ENCODE peak calls at places on chromosomes 16 and 17, in six cellular contexts. Y, J, D, K, V and W are unnamed samples.

GRCh38 chr17:17186051-17186450 is 20.1 kb downstream of the PLD6 start:
- DNase-seq in V (no peak), K (no peak), J (no peak), Y (peak; percentile 65), D (no peak), W (no peak)

GRCh38 chr17:67420994-67421393 is 43.9 kb downstream of the PITPNC1 start:
- DNase-seq in V (no peak), J (no peak), Y (no peak), D (no peak), K (no peak), W (no peak)

GRCh38 chr16:9322735-9323134 is 231.3 kb downstream of the HAPSTR1 start:
- DNase-seq in V (no peak), K (no peak), Y (no peak), D (no peak), J (no peak), W (no peak)

GRCh38 chr16:14307623-14308356 is 236.7 kb downstream of the MRTFB start:
- DNase-seq in D (peak; percentile 83), Y (no peak), V (no peak), J (no peak), K (no peak), W (peak; percentile 48)

GRCh38 chr17:39402890-39403605 is 1.6 kb upstream of the FBXL20 start:
- DNase-seq in D (no peak), J (no peak), Y (no peak), K (no peak), V (no peak), W (peak; percentile 56)

GRCh38 chr16:86508947-86509758 is 1.2 kb upstream of the FOXF1 start:
- DNase-seq in J (peak; percentile 61), D (no peak), K (peak; percentile 33), V (peak; percentile 90), Y (no peak), W (peak; percentile 82)

GRCh38 chr17:41910701-41911391 is 7.9 kb downstream of the ACLY start:
- DNase-seq in V (peak; percentile 96), J (no peak), K (no peak), D (no peak), Y (no peak), W (no peak)

GRCh38 chr17:48322060-48322459 is 108.0 kb downstream of the SKAP1 start:
- DNase-seq in K (no peak), J (no peak), V (peak; percentile 53), D (no peak), Y (no peak), W (no peak)

GRCh38 chr17:68184816-68185436 is 62.9 kb upstream of the AMZ2 start:
- DNase-seq in J (peak; percentile 1), V (no peak), Y (no peak), D (no peak), K (no peak), W (no peak)

GRCh38 chr17:65088621-65089385 is 32.3 kb upstream of the GNA13 start:
- DNase-seq in J (no peak), K (no peak), D (peak; percentile 9), V (no peak), Y (no peak), W (no peak)

GRCh38 chr17:69320210-69320907 is 6.6 kb downstream of the ABCA5 start:
- DNase-seq in Y (no peak), J (no peak), K (no peak), V (peak; percentile 26), D (no peak), W (no peak)

GRCh38 chr17:26807024-26807423 is 486.9 kb upstream of the WSB1 start:
- DNase-seq in Y (no peak), D (no peak), K (no peak), V (no peak), J (no peak), W (no peak)
- H3K9me3 ChIP-seq in Y (no peaks in the 10 kb centered on the region), D (peaks cover 37% of the 10 kb centered on the region), K (no peaks in the 10 kb centered on the region), V (no peaks in the 10 kb centered on the region), J (peaks cover 12% of the 10 kb centered on the region), W (no peaks in the 10 kb centered on the region)

GRCh38 chr16:87528690-87529579 is 36.1 kb upstream of the ZCCHC14 start:
- DNase-seq in K (no peak), V (no peak), Y (no peak), J (no peak), D (no peak), W (no peak)
- H3K27me3 ChIP-seq in K (no peaks in the 10 kb centered on the region), V (peaks cover 7% of the 10 kb centered on the region), Y (no peaks in the 10 kb centered on the region), J (no peaks in the 10 kb centered on the region), D (no peaks in the 10 kb centered on the region), W (no peaks in the 10 kb centered on the region)

GRCh38 chr17:22463110-22463850 is 771.0 kb downstream of the KCNJ18 start:
- DNase-seq in V (no peak), K (no peak), D (no peak), J (no peak), Y (no peak), W (no peak)

GRCh38 chr17:22461460-22462145 is 769.3 kb downstream of the KCNJ18 start:
- DNase-seq in K (no peak), Y (no peak), D (no peak), V (no peak), J (no peak), W (no peak)

GRCh38 chr17:22460461-22461063 is 768.2 kb downstream of the KCNJ18 start:
- DNase-seq in Y (no peak), V (no peak), J (no peak), D (no peak), K (no peak), W (no peak)

GRCh38 chr17:22462461-22462860 is 770.1 kb downstream of the KCNJ18 start:
- DNase-seq in D (no peak), V (no peak), J (no peak), K (no peak), Y (no peak), W (no peak)

DNA sequence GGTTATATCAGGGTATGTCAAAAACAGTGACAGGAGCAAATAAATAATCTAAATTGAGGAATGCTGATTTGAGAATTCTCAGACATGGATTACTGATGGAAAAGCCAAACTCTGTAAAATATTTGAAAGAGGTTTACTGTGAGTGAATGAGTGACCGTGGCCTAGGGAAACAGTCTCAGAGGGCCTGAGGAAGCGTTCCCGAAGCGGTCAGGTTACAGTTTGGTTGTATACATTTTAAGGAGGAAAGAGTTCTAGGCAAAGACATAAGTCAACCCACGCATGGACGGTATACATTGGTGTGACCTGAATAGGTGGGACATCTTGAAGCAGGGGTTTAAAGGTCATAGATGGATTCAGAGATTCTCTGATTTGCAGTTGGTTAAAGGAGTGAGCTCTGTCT is 771.7 kb downstream of the KCNJ18 start:
- DNase-seq in V (no peak), K (no peak), D (no peak), J (no peak), Y (no peak), W (no peak)
- H3K9me3 ChIP-seq in V (no peaks in the 10 kb centered on the region), K (no peaks in the 10 kb centered on the region), D (peaks cover 9% of the 10 kb centered on the region), J (no peaks in the 10 kb centered on the region), Y (no peaks in the 10 kb centered on the region), W (no peaks in the 10 kb centered on the region)

DNA sequence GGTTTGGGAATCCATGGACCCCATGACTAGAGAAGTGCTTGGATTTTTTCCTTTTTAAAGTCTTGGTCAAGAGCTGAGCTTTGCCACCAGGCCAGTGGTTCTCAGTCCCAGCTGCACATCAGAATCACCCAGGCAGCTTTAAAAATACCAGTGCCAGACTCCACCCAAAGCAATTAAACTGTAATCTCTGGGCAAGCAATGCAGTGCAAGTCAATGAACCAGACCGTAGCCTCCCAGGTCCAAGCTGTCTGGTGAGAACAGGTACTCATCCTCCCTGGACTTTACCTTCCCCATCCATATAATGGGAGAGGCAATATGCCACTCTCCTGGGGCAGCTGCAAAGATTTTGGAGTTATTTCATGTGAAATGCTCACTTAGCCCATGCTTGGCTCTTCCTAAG is 223.1 kb upstream of the CDH5 start:
- DNase-seq in Y (no peak), D (peak; percentile 17), J (no peak), K (no peak), V (no peak), W (no peak)
- H3K27me3 ChIP-seq in Y (no peaks in the 10 kb centered on the region), D (no peaks in the 10 kb centered on the region), J (no peaks in the 10 kb centered on the region), K (no peaks in the 10 kb centered on the region), V (no peaks in the 10 kb centered on the region), W (no peaks in the 10 kb centered on the region)

GRCh38 chr16:50634947-50635346 is 46.2 kb downstream of the SNX20 start:
- DNase-seq in Y (no peak), D (no peak), K (no peak), V (no peak), J (no peak), W (peak; percentile 8)
- H3K9me3 ChIP-seq in Y (no peaks in the 10 kb centered on the region), D (no peaks in the 10 kb centered on the region), K (no peaks in the 10 kb centered on the region), V (no peaks in the 10 kb centered on the region), J (no peaks in the 10 kb centered on the region), W (no peaks in the 10 kb centered on the region)

DNA sequence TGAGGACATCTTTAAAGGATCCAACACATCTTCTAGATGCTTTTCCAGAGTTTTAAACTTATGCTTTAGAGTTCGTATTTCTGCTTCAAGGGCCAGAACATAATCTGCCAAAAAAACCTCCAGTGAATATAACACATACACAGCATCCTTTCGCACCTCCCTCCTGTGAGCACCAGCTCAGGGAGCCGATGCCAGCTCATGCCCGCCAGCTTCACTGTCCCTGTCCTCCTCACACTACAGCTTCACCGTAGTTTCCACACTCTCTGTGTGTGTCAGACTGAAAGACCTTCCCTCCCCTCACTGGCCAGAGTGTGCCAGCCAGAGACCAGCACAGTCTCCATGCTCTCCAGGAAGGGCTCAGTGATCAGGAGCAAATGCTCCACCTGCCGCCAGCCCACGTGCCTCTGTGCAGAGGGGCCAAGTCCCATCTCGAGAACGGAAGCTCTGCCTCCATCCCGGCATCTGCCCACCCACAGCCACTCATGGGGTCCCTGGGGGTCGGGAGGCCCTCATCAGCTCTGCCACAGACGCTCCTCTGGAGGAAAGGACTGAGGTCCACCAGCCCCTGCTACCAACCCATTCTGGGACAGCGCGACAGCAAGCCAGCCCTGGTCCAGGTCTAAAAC is 40.8 kb downstream of the CCDC57 start:
- DNase-seq in K (no peak), V (no peak), Y (no peak), J (no peak), D (no peak), W (no peak)
- H3K27me3 ChIP-seq in K (no peaks in the 10 kb centered on the region), V (no peaks in the 10 kb centered on the region), Y (no peaks in the 10 kb centered on the region), J (no peaks in the 10 kb centered on the region), D (no peaks in the 10 kb centered on the region), W (no peaks in the 10 kb centered on the region)

GRCh38 chr16:35516971-35517370 is 2057.6 kb downstream of the TP53TG3F start:
- DNase-seq in Y (no peak), V (no peak), K (no peak), D (no peak), J (no peak), W (no peak)
- H3K9me3 ChIP-seq in Y (no peaks in the 10 kb centered on the region), V (no peaks in the 10 kb centered on the region), K (no peaks in the 10 kb centered on the region), D (peaks cover 5% of the 10 kb centered on the region), J (no peaks in the 10 kb centered on the region), W (peaks cover 1% of the 10 kb centered on the region)